ENCODE peak calls at places on chromosomes 7 and 10, in nine cellular contexts. U is AG08396; Y is fibroblast of pulmonary artery; J is activated T-helper 1 cell treated with anti-CD3 and anti-CD28 coated beads, Interleukin-2, amount 50 U/mL, for 16 hours; W is activated CD4-positive, alpha-beta T cell treated with anti-CD3 and anti-CD28 coated beads, Interleukin-2, amount 10 ng/mL, durations not matched to agents 7 days and 5 days; A is stimulated activated CD8-positive, alpha-beta memory T cell treated with anti-CD3 and anti-CD28 coated beads, Interleukin-15, amount 100 ng/mL, for 24 hours; H is SJCRH30; Q is colonic mucosa; D is posterior cingulate gyrus. R is an unnamed sample.

GRCh38 chr10:64546073-64546472 is 1024.9 kb downstream of the REEP3 start:
- DNase-seq in U (no peak), Y (no peak), J (no peak), W (no peak), A (no peak), H (no peak), Q (no peak), D (no peak), R (no peak)

GRCh38 chr10:30185916-30186315 is 126.5 kb upstream of the JCAD start:
- DNase-seq in U (peak; percentile 63), Y (peak; percentile 85), J (no peak), W (no peak), A (no peak), H (no peak), Q (no peak), D (no peak), R (no peak)

GRCh38 chr7:129436335-129436923 is 2.2 kb downstream of the STRIP2 start:
- DNase-seq in U (no peak), Y (no peak), J (no peak), W (no peak), A (no peak), H (no peak), Q (no peak), D (no peak), R (peak; percentile 88)

GRCh38 chr7:106448346-106448991 is 163.7 kb upstream of the NAMPT start:
- DNase-seq in U (no peak), Y (no peak), J (no peak), W (no peak), A (no peak), H (no peak), Q (no peak), D (no peak), R (no peak)

GRCh38 chr7:66352071-66352470 is 146.9 kb downstream of the TPST1 start:
- DNase-seq in U (no peak), Y (peak; percentile 16), J (no peak), W (no peak), A (no peak), H (no peak), Q (peak; percentile 24), D (no peak), R (no peak)

GRCh38 chr7:922334-923107 is 32.0 kb downstream of the ADAP1 start:
- DNase-seq in U (no peak), Y (no peak), J (no peak), W (peak; percentile 27), A (no peak), H (no peak), Q (no peak), D (peak; percentile 72), R (no peak)

GRCh38 chr10:113438660-113439059 is 114.2 kb upstream of the HABP2 start:
- DNase-seq in U (no peak), Y (peak; percentile 6), J (no peak), W (no peak), A (no peak), H (no peak), Q (no peak), D (no peak), R (no peak)

GRCh38 chr7:129969881-129970446 is 17.2 kb upstream of the UBE2H start:
- DNase-seq in U (no peak), Y (peak; percentile 91), J (no peak), W (no peak), A (no peak), H (peak; percentile 40), Q (peak; percentile 58), D (no peak), R (no peak)

GRCh38 chr7:73978681-73979563 is 49.1 kb upstream of the ELN start:
- DNase-seq in U (no peak), Y (peak; percentile 40), J (no peak), W (no peak), A (no peak), H (peak; percentile 81), Q (peak; percentile 95), D (peak; percentile 78), R (peak; percentile 22)

GRCh38 chr10:71767420-71768035 is 5.8 kb downstream of the VSIR start:
- DNase-seq in U (no peak), Y (peak; percentile 46), J (no peak), W (no peak), A (no peak), H (peak; percentile 69), Q (peak; percentile 53), D (no peak), R (no peak)

GRCh38 chr10:54194768-54195167 is 606.3 kb downstream of the PCDH15 start:
- DNase-seq in U (no peak), Y (no peak), J (no peak), W (no peak), A (no peak), H (no peak), Q (no peak), D (no peak), R (no peak)

GRCh38 chr7:150974468-150975391 is 3.4 kb downstream of the KCNH2 start:
- DNase-seq in U (peak; percentile 77), Y (no peak), J (peak; percentile 73), W (peak; percentile 80), A (peak; percentile 51), H (no peak), Q (peak; percentile 87), D (peak; percentile 92), R (peak; percentile 58)

GRCh38 chr10:651700-652099 is 37.8 kb downstream of the DIP2C start:
- DNase-seq in U (no peak), Y (no peak), J (no peak), W (no peak), A (no peak), H (no peak), Q (no peak), D (peak; percentile 53), R (no peak)

GRCh38 chr10:114470956-114471905 is 66.9 kb upstream of the AFAP1L2 start:
- DNase-seq in U (peak; percentile 79), Y (peak; percentile 84), J (peak; percentile 42), W (peak; percentile 75), A (peak; percentile 6), H (peak; percentile 83), Q (peak; percentile 71), D (peak; percentile 95), R (peak; percentile 87)

GRCh38 chr10:95605163-95605562 is 44.0 kb upstream of the SORBS1 start:
- DNase-seq in U (no peak), Y (peak; percentile 3), J (no peak), W (no peak), A (no peak), H (no peak), Q (no peak), D (no peak), R (no peak)

GRCh38 chr10:109912335-109913282 is 10.7 kb downstream of the XPNPEP1 start:
- DNase-seq in U (peak; percentile 36), Y (peak; percentile 55), J (no peak), W (no peak), A (no peak), H (peak; percentile 67), Q (peak; percentile 45), D (no peak), R (no peak)

GRCh38 chr7:156173748-156174353 is 361.6 kb upstream of the SHH start:
- DNase-seq in U (no peak), Y (no peak), J (no peak), W (no peak), A (no peak), H (no peak), Q (no peak), D (no peak), R (no peak)

GRCh38 chr7:28078036-28078901 is 102.3 kb downstream of the JAZF1 start:
- DNase-seq in U (peak; percentile 42), Y (peak; percentile 69), J (peak; percentile 14), W (peak; percentile 55), A (no peak), H (peak; percentile 72), Q (peak; percentile 39), D (peak; percentile 89), R (peak; percentile 60)

GRCh38 chr7:149773446-149774236 is at the start of gene ZNF467:
- DNase-seq in U (no peak), Y (peak; percentile 80), J (peak; percentile 38), W (peak; percentile 30), A (no peak), H (no peak), Q (peak; percentile 74), D (peak; percentile 90), R (peak; percentile 35)

GRCh38 chr7:45920543-45921380 is at the start of gene IGFBP3:
- DNase-seq in U (peak; percentile 89), Y (peak; percentile 61), J (peak; percentile 19), W (no peak), A (no peak), H (no peak), Q (no peak), D (peak; percentile 91), R (no peak)

GRCh38 chr7:19294629-19295028 is 149.4 kb upstream of the FERD3L start:
- DNase-seq in U (no peak), Y (peak; percentile 45), J (no peak), W (no peak), A (no peak), H (peak; percentile 51), Q (no peak), D (no peak), R (no peak)

GRCh38 chr10:8331387-8331786 is 276.9 kb downstream of the GATA3 start:
- DNase-seq in U (no peak), Y (no peak), J (no peak), W (peak; percentile 18), A (no peak), H (no peak), Q (no peak), D (no peak), R (no peak)

R was measured in cerebellar cortex.